ENCODE peak calls at places on chromosomes 6 and 20, in eight cellular contexts. X is GM06990, P is fibroblast of pulmonary artery, S is suprapubic skin, U is esophagus squamous epithelium, O is colonic mucosa, D is mucosa of descending colon, A is prostate gland. W is an unnamed sample.
A peak's percentile ranks its signal among the peaks of the same experiment; 100 is the strongest.

GRCh38 chr20:47358672-47359532 is 2.4 kb upstream of the ZMYND8 start:
- DNase-seq in P (peak; percentile 95), U (peak; percentile 18), S (peak; percentile 93), D (peak; percentile 93), A (peak; percentile 95), O (peak; percentile 94), X (peak; percentile 47), W (peak; percentile 86)

GRCh38 chr6:138086573-138087196 is 20.5 kb downstream of the PERP start:
- DNase-seq in U (no peak), P (no peak), X (no peak), D (no peak), A (peak; percentile 22), S (no peak), O (no peak), W (peak; percentile 97)

GRCh38 chr6:50958148-50958547 is 139.5 kb downstream of the TFAP2B start:
- DNase-seq in X (no peak), D (no peak), U (no peak), P (no peak), S (no peak), A (no peak), O (no peak), W (no peak)

GRCh38 chr6:45000833-45001232 is 327.3 kb upstream of the RUNX2 start:
- DNase-seq in P (no peak), A (no peak), O (no peak), S (no peak), U (no peak), X (no peak), D (no peak), W (no peak)

GRCh38 chr20:50546729-50547314 is 36.6 kb downstream of the PTPN1 start:
- DNase-seq in U (no peak), D (no peak), X (peak; percentile 35), P (no peak), S (no peak), A (no peak), O (no peak), W (no peak)

GRCh38 chr20:29689411-29690225 is 1567.8 kb upstream of the DEFB115 start:
- DNase-seq in S (no peak), D (no peak), U (no peak), O (no peak), A (no peak), X (no peak), P (peak; percentile 28), W (no peak)

GRCh38 chr6:70819715-70820114 is 137.1 kb downstream of the B3GAT2 start:
- DNase-seq in A (no peak), X (no peak), U (no peak), S (no peak), P (peak; percentile 18), D (no peak), O (no peak), W (peak; percentile 3)

GRCh38 chr20:47063407-47063806 is 168.8 kb downstream of the EYA2 start:
- DNase-seq in A (peak; percentile 66), S (no peak), U (no peak), X (no peak), P (no peak), O (peak; percentile 92), D (peak; percentile 96), W (peak; percentile 18)

GRCh38 chr6:39867592-39867991 is 66.7 kb downstream of the MOCS1 start:
- DNase-seq in D (no peak), X (no peak), U (no peak), A (no peak), S (no peak), O (no peak), P (no peak), W (no peak)

GRCh38 chr6:151808331-151809241 is 1.1 kb downstream of the ESR1 start:
- DNase-seq in U (no peak), P (peak; percentile 3), O (no peak), S (no peak), X (no peak), D (no peak), A (no peak), W (no peak)

GRCh38 chr6:36631326-36632046 is 37.3 kb downstream of the SRSF3 start:
- DNase-seq in D (no peak), A (no peak), P (no peak), X (no peak), S (no peak), U (no peak), O (no peak), W (no peak)

GRCh38 chr20:19889011-19889953 is 127.9 kb upstream of the NAA20 start:
- DNase-seq in X (no peak), O (peak; percentile 58), U (no peak), P (peak; percentile 92), D (peak; percentile 57), A (peak; percentile 34), S (no peak), W (no peak)

GRCh38 chr6:145648149-145648548 is 87.2 kb downstream of the EPM2A start:
- DNase-seq in X (no peak), P (no peak), A (no peak), D (peak; percentile 6), U (no peak), S (no peak), O (no peak), W (no peak)

GRCh38 chr20:44596010-44596409 is 13.6 kb downstream of the PKIG start:
- DNase-seq in S (peak; percentile 24), A (no peak), D (no peak), X (no peak), O (no peak), U (no peak), P (no peak), W (peak; percentile 69)

GRCh38 chr20:25738198-25738597 is 41.5 kb upstream of the ZNF337 start:
- DNase-seq in P (peak; percentile 5), X (no peak), D (no peak), U (no peak), A (no peak), S (no peak), O (no peak), W (peak; percentile 81)

GRCh38 chr6:17865798-17866725 is 121.4 kb downstream of the KIF13A start:
- DNase-seq in O (peak; percentile 44), A (peak; percentile 14), D (peak; percentile 24), P (peak; percentile 90), U (no peak), X (no peak), S (peak; percentile 84), W (peak; percentile 99)

GRCh38 chr20:63056236-63057132 is 49.7 kb upstream of the BHLHE23 start:
- DNase-seq in P (peak; percentile 39), A (no peak), X (no peak), O (no peak), U (no peak), D (no peak), S (peak; percentile 75), W (no peak)

GRCh38 chr6:315921-316752 is 23.9 kb downstream of the DUSP22 start:
- DNase-seq in S (peak; percentile 50), O (no peak), A (no peak), X (peak; percentile 68), D (no peak), P (no peak), U (no peak), W (no peak)

GRCh38 chr6:126720326-126720725 is 380.4 kb downstream of the CENPW start:
- DNase-seq in A (no peak), S (no peak), U (no peak), D (no peak), O (no peak), X (no peak), P (peak; percentile 16), W (peak; percentile 22)

GRCh38 chr6:149429427-149430360 is 29.6 kb downstream of the SUMO4 start:
- DNase-seq in O (peak; percentile 13), D (no peak), U (no peak), S (no peak), P (peak; percentile 16), X (no peak), A (no peak), W (no peak)

GRCh38 chr20:64080813-64081619 is 1.1 kb downstream of the OPRL1 start:
- DNase-seq in X (no peak), D (no peak), P (no peak), U (no peak), S (no peak), A (no peak), O (no peak), W (no peak)
- H3K4me3 ChIP-seq in X (no peak overlapping the region), D (no peak overlapping the region), P (no peak overlapping the region), U (no peak overlapping the region), S (peak overlapping the region; percentile 81), A (no peak overlapping the region), O (peak overlapping the region; percentile 31), W (no peak overlapping the region)

GRCh38 chr6:81589465-81590313 is 162.8 kb downstream of the TENT5A start:
- DNase-seq in P (no peak), A (no peak), O (no peak), D (peak; percentile 4), X (no peak), U (no peak), S (no peak), W (no peak)
- TF ChIP-seq CTCF in P (no peak), A (no peak), O (no peak), D (no peak), X (no peak), U (no peak), S (no peak), W (no peak)

GRCh38 chr6:11575408-11576033 is 38.0 kb downstream of the TMEM170B start:
- DNase-seq in U (no peak), A (peak; percentile 51), D (peak; percentile 74), P (peak; percentile 93), O (peak; percentile 63), X (peak; percentile 20), S (no peak), W (peak; percentile 86)
- H3K4me3 ChIP-seq in U (no peak overlapping the region), A (no peak overlapping the region), D (no peak overlapping the region), P (no peak overlapping the region), O (no peak overlapping the region), X (no peak overlapping the region), S (no peak overlapping the region), W (no peak overlapping the region)

DNA sequence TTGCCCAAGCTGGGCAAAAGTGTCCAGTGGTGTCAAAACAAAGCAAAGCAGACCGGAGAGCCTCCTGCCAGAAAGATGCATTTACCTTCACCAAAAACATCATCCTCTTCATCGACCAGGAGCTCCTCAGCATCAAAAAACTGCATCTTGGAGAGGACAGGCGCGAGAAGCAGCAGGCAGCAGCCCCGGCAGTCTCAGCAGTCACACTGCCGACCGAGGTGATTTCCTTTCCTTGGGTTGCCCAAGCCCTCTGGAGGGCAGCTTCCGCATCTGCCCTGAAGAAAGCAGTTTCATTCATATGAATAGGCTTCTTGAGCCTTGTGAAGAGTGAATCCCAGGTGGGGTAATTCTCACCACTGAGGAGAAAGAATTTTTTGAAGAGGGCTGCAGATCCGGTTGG is at the start of gene RIPOR2:
- DNase-seq in U (peak; percentile 14), P (no peak), S (no peak), A (no peak), D (peak; percentile 38), O (no peak), X (peak; percentile 58), W (peak; percentile 23)
- TF ChIP-seq CTCF in U (peak; percentile 5), P (no peak), S (no peak), A (no peak), D (no peak), O (no peak), X (peak; percentile 37), W (no peak)

GRCh38 chr6:25280617-25280990 is 1.4 kb downstream of the CARMIL1 start:
- DNase-seq in S (no peak), A (no peak), X (no peak), U (no peak), P (peak; percentile 41), O (peak; percentile 37), D (peak; percentile 35), W (peak; percentile 52)
- H3K4me3 ChIP-seq in S (peak overlapping the region; percentile 78), A (peak overlapping the region; percentile 78), X (no peak overlapping the region), U (peak overlapping the region; percentile 88), P (peak overlapping the region; percentile 92), O (peak overlapping the region; percentile 74), D (peak overlapping the region; percentile 48), W (peak overlapping the region; percentile 82)